ENCODE peak calls at places on chromosome 11, in six cellular contexts. U is HCT116, V is heart left ventricle, T is ovary, X is IMR-90, L is A549. I is an unnamed sample.
A peak's percentile ranks its signal among the peaks of the same experiment; 100 is the strongest.

GRCh38 chr11:128881221-128881620 is 9.9 kb upstream of the KCNJ5 start:
- DNase-seq in U (no peak), V (no peak), T (no peak), X (no peak), L (no peak), I (no peak)

GRCh38 chr11:61963016-61963281 is 4.5 kb downstream of the FTH1 start:
- DNase-seq in U (no peak), V (no peak), T (peak; percentile 21), X (peak; percentile 54), L (no peak), I (no peak)

GRCh38 chr11:942853-943252 is 17.2 kb downstream of the AP2A2 start:
- DNase-seq in U (no peak), V (no peak), T (no peak), X (peak; percentile 71), L (no peak), I (no peak)

GRCh38 chr11:116596346-116597260 is 176.2 kb downstream of the BUD13 start:
- DNase-seq in U (no peak), V (no peak), T (peak; percentile 34), X (no peak), L (no peak), I (no peak)

GRCh38 chr11:61349189-61349751 is 12.4 kb downstream of the CYB561A3 start:
- DNase-seq in U (no peak), V (no peak), T (peak; percentile 32), X (no peak), L (no peak), I (no peak)

GRCh38 chr11:34165786-34166557 is 60.5 kb downstream of the NAT10 start:
- DNase-seq in U (no peak), V (peak; percentile 35), T (no peak), X (no peak), L (no peak), I (no peak)

GRCh38 chr11:84993386-84993785 is 633.8 kb downstream of the DLG2 start:
- DNase-seq in U (peak; percentile 1), V (no peak), T (no peak), X (no peak), L (no peak), I (no peak)

GRCh38 chr11:20360650-20361049 is 2.9 kb upstream of the HTATIP2 start:
- DNase-seq in U (no peak), V (no peak), T (no peak), X (peak; percentile 55), L (no peak), I (no peak)

GRCh38 chr11:2780850-2781412 is 81.1 kb upstream of the KCNQ1OT1 start:
- DNase-seq in U (no peak), V (no peak), T (no peak), X (no peak), L (no peak), I (no peak)

GRCh38 chr11:102438311-102439062 is 14.1 kb downstream of the TMEM123 start:
- DNase-seq in U (no peak), V (no peak), T (no peak), X (no peak), L (no peak), I (no peak)

DNA sequence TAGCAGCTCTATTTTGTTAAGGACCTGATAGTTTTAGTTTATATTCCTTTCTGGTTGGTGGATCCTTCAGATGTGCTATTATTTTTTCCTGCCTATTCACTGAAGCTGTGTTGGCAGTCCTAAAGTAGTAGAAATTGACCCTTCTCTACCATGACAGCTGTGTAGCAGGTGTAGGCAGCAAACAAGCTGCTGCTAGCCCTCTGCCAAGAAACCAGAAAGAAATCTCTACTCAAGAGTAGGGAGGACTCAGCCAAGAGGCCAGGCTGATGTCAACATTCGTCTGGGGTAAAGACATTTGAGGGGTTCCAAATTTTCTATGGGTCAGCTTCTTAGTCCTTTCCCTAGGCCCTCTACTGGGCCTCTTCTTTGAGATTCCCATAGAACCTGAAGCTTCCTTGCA is 51.2 kb downstream of the CSTF3 start:
- DNase-seq in U (no peak), V (no peak), T (no peak), X (no peak), L (no peak), I (no peak)
- TF ChIP-seq POLR2A in U (no peak), V (no peak), T (no peak), X (no peak), L (no peak), I (no peak)

DNA sequence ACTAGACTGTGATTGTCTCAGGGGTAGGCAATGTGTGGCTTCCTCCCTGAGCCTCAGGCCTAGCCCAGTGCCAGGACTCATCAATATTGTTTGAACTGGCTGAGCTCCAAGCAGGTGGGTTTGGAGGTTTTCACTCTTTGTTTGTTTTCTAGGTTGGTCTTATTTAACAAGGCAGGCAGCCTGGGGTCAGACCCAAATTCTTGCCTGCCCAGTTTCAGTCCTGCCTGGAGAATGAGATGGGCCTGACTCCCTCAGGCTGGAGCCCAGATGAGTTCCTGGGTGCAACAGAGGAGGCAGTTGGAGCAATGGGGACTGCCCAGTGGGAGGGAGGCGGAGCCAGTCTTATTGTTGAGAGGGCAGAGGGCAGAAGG is 28.3 kb upstream of the TP53I11 start:
- DNase-seq in U (no peak), V (no peak), T (no peak), X (no peak), L (peak; percentile 63), I (no peak)
- TF ChIP-seq POLR2A in U (no peak), V (no peak), T (no peak), X (no peak), L (no peak), I (no peak)

DNA sequence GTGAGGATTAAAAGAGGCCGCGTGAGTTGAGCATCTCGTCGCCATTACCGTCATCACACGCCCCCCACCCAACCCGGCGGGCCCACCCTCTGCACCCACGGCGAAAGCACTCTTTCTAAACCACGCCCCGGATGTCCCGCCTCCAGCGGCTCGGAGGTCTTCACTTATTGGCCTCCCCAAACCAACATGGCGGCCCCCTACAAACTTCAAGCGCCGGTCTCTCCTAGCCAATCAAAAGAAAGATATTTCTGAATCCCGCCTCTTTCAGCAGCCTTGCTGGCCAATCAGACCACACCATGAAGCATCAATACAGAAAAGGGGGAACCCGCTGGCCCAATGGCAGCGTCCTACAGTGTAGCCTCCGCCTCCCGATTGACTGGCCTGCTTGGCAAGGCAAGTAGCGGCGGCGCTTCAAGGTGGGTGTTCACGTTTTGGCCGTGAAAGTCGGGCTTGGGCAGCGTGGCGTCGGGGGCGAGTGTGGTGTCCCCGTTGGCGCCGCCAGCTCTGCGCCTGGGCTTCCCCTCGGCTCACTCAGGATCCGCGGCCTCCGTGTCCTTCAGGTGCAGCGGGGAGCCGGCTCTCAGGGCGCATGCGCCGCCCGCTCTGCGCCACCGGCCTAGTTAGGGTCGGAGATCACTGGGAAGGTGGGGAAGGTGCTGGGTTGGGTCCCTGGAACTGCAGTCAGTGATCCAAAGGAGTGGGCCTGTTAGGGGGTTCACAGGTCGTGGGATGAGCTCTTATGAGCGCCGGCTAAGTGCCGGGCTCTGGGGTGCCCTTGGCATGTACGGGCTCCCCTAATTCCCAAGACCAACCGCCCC is at the start of gene NDUFS8:
- DNase-seq in U (peak; percentile 99), V (peak; percentile 97), T (peak; percentile 97), X (peak; percentile 99), L (peak; percentile 99), I (peak; percentile 99)
- TF ChIP-seq POLR2A in U (peak; percentile 71), V (peak; percentile 71), T (peak; percentile 46), X (no peak), L (peak; percentile 64), I (peak; percentile 83)

GRCh38 chr11:88327462-88328143 is 9.9 kb downstream of the CTSC start:
- DNase-seq in U (no peak), V (no peak), T (no peak), X (no peak), L (no peak), I (no peak)

GRCh38 chr11:88329563-88330250 is 7.8 kb downstream of the CTSC start:
- DNase-seq in U (no peak), V (no peak), T (no peak), X (no peak), L (no peak), I (no peak)

GRCh38 chr11:88327061-88327460 is 10.5 kb downstream of the CTSC start:
- DNase-seq in U (no peak), V (no peak), T (no peak), X (no peak), L (no peak), I (no peak)

GRCh38 chr11:88332851-88333250 is 4.7 kb downstream of the CTSC start:
- DNase-seq in U (no peak), V (no peak), T (no peak), X (no peak), L (no peak), I (no peak)

DNA sequence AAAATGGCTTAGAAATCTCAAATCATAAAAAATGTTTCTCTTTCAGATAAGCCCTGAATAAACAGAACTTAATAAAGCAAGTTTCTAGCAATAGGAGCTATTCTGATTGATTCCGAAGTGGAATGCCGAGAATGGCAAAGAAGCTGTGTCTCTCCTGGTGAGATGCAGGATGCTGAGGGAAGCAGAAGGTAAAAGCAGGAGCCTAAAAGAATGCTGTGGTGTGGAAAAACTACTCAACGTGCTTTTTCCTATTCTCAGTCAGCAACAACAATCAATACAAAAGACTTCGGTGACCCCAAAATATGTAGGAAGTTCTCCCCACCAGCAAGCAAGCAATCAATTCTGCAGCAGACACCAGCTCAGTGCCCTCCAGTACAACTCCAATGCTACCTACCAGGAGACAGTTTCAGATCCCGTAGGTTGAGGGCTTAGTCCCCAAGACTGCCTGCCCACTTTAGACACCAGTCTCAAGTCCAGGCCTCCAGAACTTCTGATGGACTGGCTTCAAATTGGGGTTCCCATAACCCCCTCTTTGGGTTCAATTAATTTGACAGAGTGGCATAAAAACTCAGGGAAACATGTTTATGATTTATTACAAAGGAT is 6.6 kb downstream of the CTSC start:
- DNase-seq in U (no peak), V (no peak), T (no peak), X (no peak), L (no peak), I (no peak)
- TF ChIP-seq POLR2A in U (no peak), V (no peak), T (no peak), X (no peak), L (no peak), I (no peak)

GRCh38 chr11:69297926-69298777 is 4.2 kb downstream of the MYEOV start:
- DNase-seq in U (peak; percentile 78), V (peak; percentile 85), T (peak; percentile 41), X (peak; percentile 82), L (peak; percentile 76), I (peak; percentile 80)
- TF ChIP-seq POLR2A in U (no peak), V (peak; percentile 12), T (no peak), X (peak; percentile 25), L (no peak), I (no peak)

DNA sequence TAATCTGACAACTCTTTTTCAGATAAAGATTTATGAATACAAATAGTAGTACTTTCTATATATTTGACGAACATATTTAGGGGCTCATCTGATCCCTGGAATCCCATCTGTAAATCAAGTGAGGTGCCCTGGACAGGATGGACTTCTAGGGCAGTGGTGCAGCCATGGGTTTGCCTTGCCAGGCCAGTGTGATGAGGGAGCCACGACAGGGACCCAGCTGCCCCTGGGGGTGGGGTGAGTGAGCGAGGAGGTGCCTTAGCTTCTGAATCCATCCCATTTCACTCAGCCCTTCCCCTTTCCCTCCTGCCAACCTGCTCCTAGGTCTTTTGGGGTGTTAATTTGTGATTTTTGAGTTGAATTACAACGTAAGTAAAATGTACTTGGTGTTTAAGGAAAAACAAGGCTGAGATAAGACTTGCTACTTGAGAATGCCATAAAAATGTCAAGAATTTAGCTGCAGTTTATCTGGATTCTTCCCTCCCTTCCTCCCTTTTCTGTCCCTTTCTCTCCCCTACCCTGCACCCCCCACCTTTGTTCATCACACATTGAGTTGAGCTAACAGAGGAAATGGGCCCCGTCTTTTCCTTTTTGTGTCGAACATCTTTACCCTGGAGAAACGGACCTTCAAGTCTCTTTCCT is 60.8 kb downstream of the PPFIBP2 start:
- DNase-seq in U (no peak), V (no peak), T (no peak), X (no peak), L (no peak), I (no peak)
- TF ChIP-seq POLR2A in U (no peak), V (no peak), T (no peak), X (no peak), L (no peak), I (no peak)

GRCh38 chr11:9613118-9613829 is 39.8 kb downstream of the WEE1 start:
- DNase-seq in U (peak; percentile 92), V (peak; percentile 94), T (peak; percentile 95), X (peak; percentile 98), L (peak; percentile 97), I (peak; percentile 76)
- TF ChIP-seq POLR2A in U (no peak), V (peak; percentile 40), T (peak; percentile 56), X (peak; percentile 75), L (no peak), I (peak; percentile 75)

I was measured in GM12892.